ENCODE peak calls at places on chromosomes 3 and 15, in four cellular contexts. One of them, this sample, is unnamed.

GRCh38 chr3:156787926-156788663 is 38.1 kb upstream of the LEKR1 start:
- DNase-seq in HCT116: peak
- DNase-seq in epithelial cell of esophagus: peak
- DNase-seq in NB4: peak
- DNase-seq in this sample: peak

GRCh38 chr3:117734431-117734830 is 1024.9 kb downstream of the TUSC7 start:
- DNase-seq in HCT116: no peak
- DNase-seq in epithelial cell of esophagus: peak
- DNase-seq in NB4: no peak
- DNase-seq in this sample: no peak

GRCh38 chr3:16398542-16399126 is 114.9 kb downstream of the RFTN1 start:
- DNase-seq in HCT116: no peak
- DNase-seq in epithelial cell of esophagus: no peak
- DNase-seq in NB4: no peak
- DNase-seq in this sample: no peak

GRCh38 chr3:32146669-32147315 is 40.4 kb downstream of the GPD1L start:
- DNase-seq in HCT116: no peak
- DNase-seq in epithelial cell of esophagus: peak
- DNase-seq in NB4: peak
- DNase-seq in this sample: no peak

GRCh38 chr15:98322551-98322950 is 325.8 kb upstream of the IGF1R start:
- DNase-seq in HCT116: no peak
- DNase-seq in epithelial cell of esophagus: peak
- DNase-seq in NB4: no peak
- DNase-seq in this sample: no peak

GRCh38 chr15:50024183-50024795 is 94.7 kb downstream of the ATP8B4 start:
- DNase-seq in HCT116: no peak
- DNase-seq in epithelial cell of esophagus: no peak
- DNase-seq in NB4: no peak
- DNase-seq in this sample: no peak

GRCh38 chr15:24676431-24676830 is 856 bp downstream of the NPAP1 start:
- DNase-seq in HCT116: no peak
- DNase-seq in epithelial cell of esophagus: no peak
- DNase-seq in NB4: no peak
- DNase-seq in this sample: no peak

GRCh38 chr3:136074546-136074945 is 109.0 kb downstream of the PPP2R3A start:
- DNase-seq in HCT116: no peak
- DNase-seq in epithelial cell of esophagus: no peak
- DNase-seq in NB4: no peak
- DNase-seq in this sample: no peak

GRCh38 chr3:194577985-194578905 is 55.0 kb downstream of the TMEM44 start:
- DNase-seq in HCT116: peak
- DNase-seq in epithelial cell of esophagus: peak
- DNase-seq in NB4: peak
- DNase-seq in this sample: no peak

GRCh38 chr15:92000709-92001108 is 147.2 kb downstream of the SLCO3A1 start:
- DNase-seq in HCT116: no peak
- DNase-seq in epithelial cell of esophagus: no peak
- DNase-seq in NB4: no peak
- DNase-seq in this sample: no peak

GRCh38 chr3:168094877-168095610 is 680 bp downstream of the GOLIM4 start:
- DNase-seq in HCT116: peak
- DNase-seq in epithelial cell of esophagus: peak
- DNase-seq in NB4: peak
- DNase-seq in this sample: peak

GRCh38 chr15:67133738-67134576 is 68.6 kb downstream of the SMAD3 start:
- DNase-seq in HCT116: no peak
- DNase-seq in epithelial cell of esophagus: peak
- DNase-seq in NB4: no peak
- DNase-seq in this sample: peak

DNA sequence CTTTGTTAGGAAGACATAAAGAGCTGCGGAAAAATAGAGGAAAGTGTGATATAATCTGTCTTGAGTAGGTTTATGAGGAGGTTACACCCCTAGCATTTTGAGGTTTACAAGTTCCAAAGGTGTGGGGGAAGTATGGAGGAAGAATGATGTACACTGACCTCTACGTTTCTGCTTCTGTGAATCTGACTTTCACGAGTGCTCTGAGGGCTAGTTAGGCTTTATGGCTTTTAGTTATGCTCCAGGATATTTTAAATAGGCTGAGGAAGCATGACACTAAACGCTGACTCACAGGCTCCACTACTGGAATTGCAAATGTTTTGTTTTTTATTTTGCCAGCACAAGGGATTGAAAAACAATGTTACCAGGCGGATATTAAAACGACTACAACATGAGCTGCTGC is 46.4 kb upstream of the UTS2B start:
- DNase-seq in HCT116: no peak
- DNase-seq in epithelial cell of esophagus: peak
- DNase-seq in NB4: no peak
- DNase-seq in this sample: no peak
- TF ChIP-seq CTCF in HCT116: no peak
- TF ChIP-seq CTCF in epithelial cell of esophagus: no peak
- TF ChIP-seq CTCF in NB4: no peak
- TF ChIP-seq CTCF in this sample: no peak

DNA sequence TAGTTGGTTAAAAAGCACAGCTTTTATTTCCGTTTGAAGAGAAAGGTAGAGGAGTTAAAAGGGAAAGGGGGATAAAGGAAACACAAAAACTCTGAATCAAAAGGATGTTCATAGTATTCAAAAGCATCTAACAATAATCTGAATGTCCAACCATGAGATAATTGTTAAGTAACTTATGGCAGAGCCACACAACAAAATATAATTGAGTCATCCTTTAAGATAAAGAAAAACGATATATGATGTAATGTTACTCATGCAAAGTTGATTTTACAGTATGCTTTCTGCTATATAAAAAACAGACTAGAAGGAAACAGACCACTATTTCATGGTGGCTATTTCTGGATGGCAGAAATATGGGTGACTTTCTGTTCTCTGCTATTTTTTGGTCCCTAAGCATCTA is 3.9 kb downstream of the XPC start:
- DNase-seq in HCT116: no peak
- DNase-seq in epithelial cell of esophagus: no peak
- DNase-seq in NB4: no peak
- DNase-seq in this sample: no peak
- H3K4me3 ChIP-seq in HCT116: no peak
- H3K4me3 ChIP-seq in epithelial cell of esophagus: no peak
- H3K4me3 ChIP-seq in NB4: no peak
- H3K4me3 ChIP-seq in this sample: no peak

GRCh38 chr3:113890256-113890900 is 51.8 kb downstream of the GRAMD1C start:
- DNase-seq in HCT116: no peak
- DNase-seq in epithelial cell of esophagus: peak
- DNase-seq in NB4: peak
- DNase-seq in this sample: peak
- TF ChIP-seq CTCF in HCT116: no peak
- TF ChIP-seq CTCF in epithelial cell of esophagus: peak
- TF ChIP-seq CTCF in NB4: no peak
- TF ChIP-seq CTCF in this sample: peak

GRCh38 chr3:30609930-30610701 is 3.7 kb downstream of the TGFBR2 start:
- DNase-seq in HCT116: no peak
- DNase-seq in epithelial cell of esophagus: no peak
- DNase-seq in NB4: no peak
- DNase-seq in this sample: no peak

GRCh38 chr3:30612422-30613134 is 6.2 kb downstream of the TGFBR2 start:
- DNase-seq in HCT116: no peak
- DNase-seq in epithelial cell of esophagus: no peak
- DNase-seq in NB4: peak
- DNase-seq in this sample: no peak

GRCh38 chr3:30613135-30613825 is 6.9 kb downstream of the TGFBR2 start:
- DNase-seq in HCT116: no peak
- DNase-seq in epithelial cell of esophagus: no peak
- DNase-seq in NB4: peak
- DNase-seq in this sample: no peak

GRCh38 chr3:30611613-30612421 is 5.4 kb downstream of the TGFBR2 start:
- DNase-seq in HCT116: no peak
- DNase-seq in epithelial cell of esophagus: peak
- DNase-seq in NB4: peak
- DNase-seq in this sample: no peak

DNA sequence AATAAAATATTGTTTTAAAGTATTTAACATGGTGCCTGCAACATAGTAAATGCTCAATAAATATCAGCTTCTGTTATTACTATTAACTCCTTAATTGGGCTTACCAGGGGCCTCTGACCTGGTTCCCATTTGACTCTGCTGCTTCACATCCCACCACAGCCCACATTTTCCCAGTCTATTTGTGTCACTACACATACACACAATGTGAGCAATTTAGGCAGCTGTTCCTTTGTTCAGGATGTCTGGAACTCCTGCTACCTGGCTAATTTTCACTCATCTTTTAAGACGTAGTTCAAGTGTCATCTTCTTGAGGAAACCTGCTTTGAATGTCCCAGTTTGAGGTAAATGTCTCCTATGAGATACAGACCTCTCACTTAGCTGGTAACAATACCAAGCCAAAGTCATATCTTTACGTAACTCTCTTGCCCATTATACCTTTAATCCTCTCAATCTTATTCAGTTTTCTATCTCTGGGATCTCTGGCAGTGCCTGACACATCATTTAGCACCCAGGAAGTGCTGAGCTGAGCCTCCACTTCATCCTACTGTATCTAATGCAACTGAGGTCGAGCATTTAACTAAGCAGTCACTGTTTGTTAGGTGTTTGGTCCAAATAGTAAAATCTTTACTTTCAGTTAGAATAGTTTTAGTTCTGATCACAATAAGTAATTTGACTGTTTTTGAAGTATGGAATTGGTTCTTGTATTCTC is 4.5 kb downstream of the TGFBR2 start:
- DNase-seq in HCT116: no peak
- DNase-seq in epithelial cell of esophagus: no peak
- DNase-seq in NB4: no peak
- DNase-seq in this sample: no peak
- H3K4me3 ChIP-seq in HCT116: peak
- H3K4me3 ChIP-seq in epithelial cell of esophagus: no peak
- H3K4me3 ChIP-seq in NB4: peak
- H3K4me3 ChIP-seq in this sample: no peak

GRCh38 chr15:70584838-70585706 is 178.3 kb downstream of the UACA start:
- DNase-seq in HCT116: peak
- DNase-seq in epithelial cell of esophagus: peak
- DNase-seq in NB4: peak
- DNase-seq in this sample: no peak
- TF ChIP-seq CTCF in HCT116: peak
- TF ChIP-seq CTCF in epithelial cell of esophagus: peak
- TF ChIP-seq CTCF in NB4: peak
- TF ChIP-seq CTCF in this sample: no peak

DNA sequence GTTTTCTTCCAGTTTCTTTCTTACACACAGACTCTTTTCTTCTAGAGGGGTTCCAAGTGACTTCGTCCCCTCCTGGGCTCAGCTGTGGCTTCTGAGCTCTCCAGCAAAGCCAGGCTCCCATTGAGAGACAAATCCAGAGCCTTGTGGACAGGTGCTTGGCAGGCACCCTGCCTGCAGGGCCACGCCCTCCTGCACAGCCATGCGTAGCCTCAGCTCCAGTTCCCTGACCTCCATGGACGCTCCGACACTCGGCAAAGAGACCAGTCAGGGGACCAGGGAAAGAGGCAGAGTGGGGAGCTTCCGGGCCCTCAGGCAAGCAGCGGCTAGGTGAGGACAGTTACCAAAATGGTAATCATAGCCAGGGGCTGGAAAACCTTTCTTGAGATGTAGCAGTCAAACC is 69.1 kb upstream of the RGMA start:
- DNase-seq in HCT116: no peak
- DNase-seq in epithelial cell of esophagus: no peak
- DNase-seq in NB4: no peak
- DNase-seq in this sample: no peak
- H3K4me3 ChIP-seq in HCT116: no peak
- H3K4me3 ChIP-seq in epithelial cell of esophagus: no peak
- H3K4me3 ChIP-seq in NB4: no peak
- H3K4me3 ChIP-seq in this sample: no peak

DNA sequence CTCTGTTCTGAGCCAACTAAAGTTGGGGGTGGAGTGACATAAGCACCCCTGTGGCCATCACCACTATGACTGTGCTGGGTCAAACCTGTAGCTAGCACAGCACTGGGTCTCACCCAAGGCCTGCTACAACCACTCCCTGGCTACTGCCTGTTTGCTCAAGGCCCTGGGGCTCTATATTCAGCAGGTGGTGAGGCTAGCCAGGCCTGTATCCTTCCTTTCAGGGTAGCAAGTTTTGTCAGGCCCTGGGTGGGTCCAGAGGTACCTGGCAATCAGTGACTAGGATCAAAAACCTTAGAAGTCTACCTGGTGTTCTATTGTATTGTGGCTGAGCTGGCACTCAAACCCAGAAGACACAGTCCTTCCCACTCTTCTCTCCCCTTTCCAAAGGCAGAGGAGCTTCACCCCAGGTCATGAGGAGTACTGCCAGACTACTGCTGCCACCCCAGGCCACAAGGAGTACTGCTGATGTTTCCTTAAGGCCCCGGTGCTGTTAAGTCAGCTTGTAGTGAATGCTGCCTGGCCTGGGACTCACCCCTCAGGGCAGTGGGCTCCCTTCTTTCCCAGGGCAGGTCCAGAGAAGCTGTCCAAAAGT is 170.8 kb downstream of the IGSF11 start:
- DNase-seq in HCT116: peak
- DNase-seq in epithelial cell of esophagus: peak
- DNase-seq in NB4: peak
- DNase-seq in this sample: peak
- TF ChIP-seq CTCF in HCT116: peak
- TF ChIP-seq CTCF in epithelial cell of esophagus: peak
- TF ChIP-seq CTCF in NB4: peak
- TF ChIP-seq CTCF in this sample: peak